ENCODE peak calls at places on chromosome 2, in eight cellular contexts. W, N, V, Z, S, H, D and G are unnamed samples.

GRCh38 chr2:109545828-109546713 is 67.7 kb downstream of the SEPTIN10 start:
- DNase-seq in D (no peak), W (peak), Z (peak), V (peak), N (peak), S (no peak), H (peak), G (no peak)

GRCh38 chr2:221468288-221468687 is 103.8 kb downstream of the EPHA4 start:
- DNase-seq in H (no peak), S (no peak), N (no peak), D (no peak), Z (no peak), W (no peak), V (no peak), G (no peak)

GRCh38 chr2:32750880-32751279 is 123.0 kb downstream of the TTC27 start:
- DNase-seq in W (no peak), V (no peak), N (no peak), Z (no peak), H (no peak), D (no peak), S (no peak), G (no peak)

GRCh38 chr2:240505946-240506345 is 51.8 kb downstream of the ANKMY1 start:
- DNase-seq in W (no peak), D (no peak), H (no peak), S (no peak), N (no peak), V (peak), Z (no peak), G (no peak)

GRCh38 chr2:49255325-49256023 is 101.2 kb upstream of the FSHR start:
- DNase-seq in Z (peak), V (no peak), W (peak), H (no peak), N (no peak), S (no peak), D (no peak), G (no peak)

GRCh38 chr2:9789371-9789770 is 53.9 kb upstream of the TAF1B start:
- DNase-seq in S (no peak), H (no peak), W (no peak), V (no peak), N (no peak), Z (no peak), D (no peak), G (no peak)

GRCh38 chr2:46335966-46336436 is 38.8 kb downstream of the EPAS1 start:
- DNase-seq in H (no peak), W (peak), Z (peak), D (no peak), S (no peak), N (no peak), V (no peak), G (no peak)

GRCh38 chr2:70525032-70525431 is 28.6 kb downstream of the TGFA start:
- DNase-seq in H (no peak), Z (peak), N (no peak), S (no peak), D (no peak), V (no peak), W (peak), G (no peak)

GRCh38 chr2:183740241-183740640 is 616.0 kb downstream of the NUP35 start:
- DNase-seq in D (no peak), V (no peak), H (no peak), N (no peak), W (no peak), S (no peak), Z (no peak), G (no peak)

GRCh38 chr2:204069804-204070203 is 133.2 kb downstream of the ICOS start:
- DNase-seq in N (no peak), H (peak), D (no peak), S (no peak), Z (no peak), V (no peak), W (no peak), G (no peak)

GRCh38 chr2:238421695-238422035 is 5.1 kb upstream of the ASB1 start:
- DNase-seq in S (no peak), V (no peak), D (no peak), H (no peak), W (no peak), N (no peak), Z (no peak), G (no peak)

GRCh38 chr2:214135966-214136365 is 274.9 kb upstream of the VWC2L start:
- DNase-seq in N (no peak), V (no peak), D (no peak), S (no peak), W (no peak), H (no peak), Z (no peak), G (no peak)

GRCh38 chr2:45170191-45170975 is 161.1 kb upstream of the SIX2 start:
- DNase-seq in Z (no peak), S (no peak), N (peak), H (no peak), W (peak), V (no peak), D (no peak), G (no peak)

GRCh38 chr2:128314026-128314347 is 4.7 kb downstream of the HS6ST1 start:
- DNase-seq in W (no peak), N (no peak), V (no peak), D (no peak), H (no peak), S (no peak), Z (no peak), G (no peak)

GRCh38 chr2:58930541-58930940 is 689.4 kb upstream of the FANCL start:
- DNase-seq in H (no peak), V (no peak), N (no peak), S (no peak), Z (no peak), D (no peak), W (no peak), G (no peak)

GRCh38 chr2:29281585-29281984 is 166.4 kb downstream of the CLIP4 start:
- DNase-seq in D (no peak), V (peak), Z (peak), W (peak), S (no peak), N (no peak), H (peak), G (no peak)

GRCh38 chr2:216752855-216753505 is 57.6 kb upstream of the IGFBP5 start:
- DNase-seq in S (no peak), N (no peak), V (no peak), W (peak), D (no peak), H (no peak), Z (no peak), G (no peak)

GRCh38 chr2:65130440-65131175 is 702 bp upstream of the RAB1A start:
- DNase-seq in D (no peak), V (no peak), H (no peak), Z (peak), S (no peak), W (no peak), N (no peak), G (peak)

GRCh38 chr2:64017811-64018714 is 1.2 kb downstream of the VPS54 start:
- DNase-seq in N (peak), S (no peak), V (no peak), Z (peak), D (no peak), H (peak), W (peak), G (peak)